ENCODE peak calls at places on chromosomes 4 and X, in four cellular contexts. One of them, this sample, is unnamed.

GRCh38 chr4:12846368-12846767 is 637.8 kb downstream of the RAB28 start:
- DNase-seq in PC-3: no peak
- DNase-seq in left ventricle myocardium inferior: no peak
- DNase-seq in left lung: no peak
- DNase-seq in this sample: no peak

GRCh38 chr4:53019485-53020382 is 157.6 kb downstream of the RASL11B start:
- DNase-seq in left lung: no peak
- DNase-seq in left ventricle myocardium inferior: no peak
- DNase-seq in PC-3: peak
- DNase-seq in this sample: no peak

GRCh38 chrX:132618810-132619209 is 130.0 kb upstream of the MBNL3 start:
- DNase-seq in left lung: no peak
- DNase-seq in PC-3: no peak
- DNase-seq in left ventricle myocardium inferior: no peak
- DNase-seq in this sample: no peak

GRCh38 chr4:158302076-158302866 is 92.0 kb downstream of the TMEM144 start:
- DNase-seq in left lung: no peak
- DNase-seq in left ventricle myocardium inferior: no peak
- DNase-seq in PC-3: peak
- DNase-seq in this sample: peak

GRCh38 chrX:32137525-32137924 is 1065.7 kb upstream of the FTHL17 start:
- DNase-seq in left lung: no peak
- DNase-seq in left ventricle myocardium inferior: no peak
- DNase-seq in PC-3: no peak
- DNase-seq in this sample: no peak

GRCh38 chrX:76454456-76454927 is 27.0 kb downstream of the MAGEE1 start:
- DNase-seq in left ventricle myocardium inferior: no peak
- DNase-seq in left lung: no peak
- DNase-seq in PC-3: peak
- DNase-seq in this sample: peak

GRCh38 chrX:46381630-46382029 is 163.6 kb downstream of the ZNF674 start:
- DNase-seq in left lung: no peak
- DNase-seq in left ventricle myocardium inferior: no peak
- DNase-seq in PC-3: peak
- DNase-seq in this sample: no peak

GRCh38 chr4:13268165-13268564 is 216.0 kb downstream of the RAB28 start:
- DNase-seq in left lung: no peak
- DNase-seq in PC-3: no peak
- DNase-seq in left ventricle myocardium inferior: no peak
- DNase-seq in this sample: no peak

GRCh38 chr4:7154351-7154981 is 37.9 kb upstream of the SORCS2 start:
- DNase-seq in left ventricle myocardium inferior: no peak
- DNase-seq in PC-3: no peak
- DNase-seq in left lung: peak
- DNase-seq in this sample: no peak

GRCh38 chr4:44447563-44448504 is 775 bp downstream of the KCTD8 start:
- DNase-seq in PC-3: peak
- DNase-seq in left ventricle myocardium inferior: peak
- DNase-seq in left lung: peak
- DNase-seq in this sample: peak

GRCh38 chr4:186946682-186947294 is 223.1 kb upstream of the FAT1 start:
- DNase-seq in PC-3: peak
- DNase-seq in left lung: peak
- DNase-seq in left ventricle myocardium inferior: no peak
- DNase-seq in this sample: peak

GRCh38 chr4:105683038-105683437 is 25.5 kb downstream of the INTS12 start:
- DNase-seq in left ventricle myocardium inferior: no peak
- DNase-seq in PC-3: peak
- DNase-seq in left lung: no peak
- DNase-seq in this sample: peak

GRCh38 chr4:16779028-16779675 is 119.3 kb downstream of the LDB2 start:
- DNase-seq in left ventricle myocardium inferior: no peak
- DNase-seq in left lung: no peak
- DNase-seq in PC-3: no peak
- DNase-seq in this sample: no peak

GRCh38 chr4:183107891-183108459 is 8.9 kb downstream of the WWC2 start:
- DNase-seq in left ventricle myocardium inferior: no peak
- DNase-seq in PC-3: peak
- DNase-seq in left lung: no peak
- DNase-seq in this sample: peak
- TF ChIP-seq CTCF in left ventricle myocardium inferior: no peak
- TF ChIP-seq CTCF in PC-3: no peak
- TF ChIP-seq CTCF in left lung: no peak
- TF ChIP-seq CTCF in this sample: no peak

GRCh38 chr4:88705223-88705622 is 7.6 kb upstream of the NAP1L5 start:
- DNase-seq in left lung: no peak
- DNase-seq in left ventricle myocardium inferior: no peak
- DNase-seq in PC-3: no peak
- DNase-seq in this sample: no peak

GRCh38 chr4:88709989-88710388 is 12.4 kb upstream of the NAP1L5 start:
- DNase-seq in PC-3: no peak
- DNase-seq in left ventricle myocardium inferior: no peak
- DNase-seq in left lung: no peak
- DNase-seq in this sample: no peak

GRCh38 chr4:88705805-88706518 is 8.3 kb upstream of the NAP1L5 start:
- DNase-seq in left lung: no peak
- DNase-seq in left ventricle myocardium inferior: no peak
- DNase-seq in PC-3: peak
- DNase-seq in this sample: no peak

GRCh38 chr4:88702780-88703179 is 5.2 kb upstream of the NAP1L5 start:
- DNase-seq in left lung: no peak
- DNase-seq in PC-3: no peak
- DNase-seq in left ventricle myocardium inferior: no peak
- DNase-seq in this sample: no peak

GRCh38 chr4:88706574-88706973 is 8.9 kb upstream of the NAP1L5 start:
- DNase-seq in PC-3: peak
- DNase-seq in left lung: no peak
- DNase-seq in left ventricle myocardium inferior: no peak
- DNase-seq in this sample: no peak
- H3K27ac ChIP-seq in PC-3: no peak
- H3K27ac ChIP-seq in left lung: no peak
- H3K27ac ChIP-seq in left ventricle myocardium inferior: peak
- H3K27ac ChIP-seq in this sample: no peak

DNA sequence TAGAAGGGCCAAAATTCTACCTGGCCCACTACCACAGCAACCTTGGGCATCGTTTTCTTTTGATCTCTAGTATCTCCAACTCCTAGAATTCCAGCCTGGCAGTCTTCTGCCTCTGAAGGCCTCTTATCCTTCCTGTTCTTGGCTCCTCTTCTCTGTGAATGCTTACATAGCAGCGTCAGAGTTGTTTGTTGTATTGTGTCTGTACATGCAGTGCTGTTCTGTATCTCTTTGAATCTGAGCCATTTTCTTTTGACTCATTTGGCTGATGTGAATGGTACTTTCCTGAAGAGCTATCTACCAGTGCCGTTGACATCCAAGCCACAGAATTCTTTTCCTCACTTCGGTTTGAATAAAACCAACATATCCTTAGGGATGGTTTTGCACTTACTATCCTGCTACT is 79.2 kb downstream of the TMEM164 start:
- DNase-seq in left lung: no peak
- DNase-seq in left ventricle myocardium inferior: no peak
- DNase-seq in PC-3: peak
- DNase-seq in this sample: peak
- TF ChIP-seq CTCF in left lung: no peak
- TF ChIP-seq CTCF in left ventricle myocardium inferior: no peak
- TF ChIP-seq CTCF in PC-3: no peak
- TF ChIP-seq CTCF in this sample: no peak

DNA sequence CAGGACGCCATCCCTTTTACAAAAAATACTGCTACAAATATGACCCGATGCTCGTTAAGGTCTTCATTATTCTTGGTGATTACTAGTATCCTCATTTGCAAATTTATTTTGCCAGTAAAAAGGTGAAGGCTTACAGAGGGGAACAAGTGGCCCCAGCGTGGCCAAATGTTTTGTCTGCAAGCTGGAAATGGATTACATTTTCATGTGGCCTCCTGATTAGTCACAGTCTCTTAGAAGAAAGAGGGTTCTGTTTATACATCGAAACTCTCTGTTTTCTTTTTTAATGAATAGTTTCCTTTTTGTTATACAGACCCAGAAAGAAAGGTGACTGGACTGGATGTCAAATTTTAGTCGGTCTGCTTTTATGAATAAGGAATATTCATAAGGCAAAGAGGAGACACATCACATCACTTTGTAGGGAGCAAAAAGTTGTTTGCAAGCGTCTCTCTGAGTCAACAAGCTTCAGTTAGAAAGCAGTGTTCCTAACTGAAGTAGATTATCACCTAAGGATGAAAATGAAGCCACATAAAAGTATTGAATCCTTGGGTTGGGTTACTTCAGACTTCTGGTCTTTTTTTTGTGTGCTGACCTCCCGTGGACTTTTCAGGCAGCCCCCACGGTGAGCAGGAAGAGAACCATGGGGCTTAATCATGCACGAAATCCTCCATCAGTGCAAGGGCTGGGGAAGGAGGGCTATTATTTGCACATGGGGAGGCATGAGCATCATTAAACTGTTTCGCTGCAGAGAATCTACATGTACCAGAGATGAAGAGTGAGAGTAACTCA is 125.6 kb downstream of the ARSF start:
- DNase-seq in left ventricle myocardium inferior: no peak
- DNase-seq in PC-3: no peak
- DNase-seq in left lung: no peak
- DNase-seq in this sample: no peak
- H3K27ac ChIP-seq in left ventricle myocardium inferior: no peak
- H3K27ac ChIP-seq in PC-3: no peak
- H3K27ac ChIP-seq in left lung: no peak
- H3K27ac ChIP-seq in this sample: no peak

DNA sequence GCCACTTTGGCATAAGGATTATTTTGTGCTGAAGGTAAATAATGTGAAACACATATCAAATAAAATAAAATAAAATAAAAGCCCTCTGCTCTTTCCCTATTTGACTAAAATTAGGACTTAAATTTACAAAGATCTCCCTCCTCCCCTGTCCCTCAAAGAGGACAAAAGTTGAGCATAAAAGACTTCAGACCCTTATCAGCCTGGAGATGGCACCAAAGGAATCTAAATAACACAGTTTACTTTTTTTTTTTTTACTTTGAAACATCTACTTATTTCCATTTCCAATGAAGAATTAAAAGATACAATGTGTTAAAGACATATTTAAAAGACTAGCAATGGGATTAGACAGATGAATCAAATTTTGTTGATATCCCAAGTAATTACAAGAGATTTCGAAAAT is 89.7 kb downstream of the EPHA5 start:
- DNase-seq in left lung: no peak
- DNase-seq in PC-3: peak
- DNase-seq in left ventricle myocardium inferior: no peak
- DNase-seq in this sample: no peak
- TF ChIP-seq CTCF in left lung: no peak
- TF ChIP-seq CTCF in PC-3: peak
- TF ChIP-seq CTCF in left ventricle myocardium inferior: no peak
- TF ChIP-seq CTCF in this sample: peak

GRCh38 chr4:169163495-169163894 is 107.3 kb downstream of the SH3RF1 start:
- DNase-seq in left ventricle myocardium inferior: no peak
- DNase-seq in PC-3: no peak
- DNase-seq in left lung: no peak
- DNase-seq in this sample: no peak

GRCh38 chr4:169160825-169161224 is 109.9 kb downstream of the SH3RF1 start:
- DNase-seq in left ventricle myocardium inferior: no peak
- DNase-seq in PC-3: no peak
- DNase-seq in left lung: no peak
- DNase-seq in this sample: peak

GRCh38 chr4:169164669-169165415 is 105.9 kb downstream of the SH3RF1 start:
- DNase-seq in left lung: no peak
- DNase-seq in PC-3: no peak
- DNase-seq in left ventricle myocardium inferior: no peak
- DNase-seq in this sample: no peak

GRCh38 chr4:169167958-169168357 is 102.8 kb downstream of the SH3RF1 start:
- DNase-seq in left ventricle myocardium inferior: no peak
- DNase-seq in left lung: no peak
- DNase-seq in PC-3: no peak
- DNase-seq in this sample: no peak

GRCh38 chr4:169163947-169164668 is 106.6 kb downstream of the SH3RF1 start:
- DNase-seq in PC-3: no peak
- DNase-seq in left ventricle myocardium inferior: no peak
- DNase-seq in left lung: no peak
- DNase-seq in this sample: no peak
- H3K27ac ChIP-seq in PC-3: no peak
- H3K27ac ChIP-seq in left ventricle myocardium inferior: no peak
- H3K27ac ChIP-seq in left lung: no peak
- H3K27ac ChIP-seq in this sample: no peak

GRCh38 chr4:185396724-185397402 is at the start of gene ANKRD37:
- DNase-seq in PC-3: peak
- DNase-seq in left lung: peak
- DNase-seq in left ventricle myocardium inferior: peak
- DNase-seq in this sample: peak
- TF ChIP-seq CTCF in PC-3: no peak
- TF ChIP-seq CTCF in left lung: no peak
- TF ChIP-seq CTCF in left ventricle myocardium inferior: no peak
- TF ChIP-seq CTCF in this sample: no peak

GRCh38 chr4:8185280-8185679 is 13.8 kb upstream of the SH3TC1 start:
- DNase-seq in left lung: no peak
- DNase-seq in left ventricle myocardium inferior: no peak
- DNase-seq in PC-3: peak
- DNase-seq in this sample: peak
- H3K27ac ChIP-seq in left lung: no peak
- H3K27ac ChIP-seq in left ventricle myocardium inferior: no peak
- H3K27ac ChIP-seq in PC-3: peak
- H3K27ac ChIP-seq in this sample: peak

This sample was measured in foreskin keratinocyte.